ENCODE peak calls at places on chromosomes 7 and 10, in ten cellular contexts. O is AG04449, C is brain microvascular endothelial cell, H is heart right ventricle, T is thoracic aorta, F is transverse colon, G is AG09309, K is sigmoid colon, N is tibial artery, U is fibroblast of the aortic adventitia. S is an unnamed sample.

GRCh38 chr10:4902571-4903011 is 60.6 kb upstream of the AKR1C1 start:
- DNase-seq in O (no peak), C (no peak), H (no peak), T (peak), F (no peak), G (no peak), K (no peak), N (no peak), U (peak), S (no peak)

GRCh38 chr7:6652446-6653011 is 15.4 kb downstream of the ZNF316 start:
- DNase-seq in O (no peak), C (no peak), H (no peak), T (no peak), F (no peak), G (no peak), K (peak), N (peak), U (no peak), S (no peak)

GRCh38 chr10:97018251-97019212 is 167.2 kb downstream of the SLIT1 start:
- DNase-seq in O (no peak), C (no peak), H (no peak), T (no peak), F (no peak), G (no peak), K (no peak), N (peak), U (no peak), S (no peak)

GRCh38 chr7:103762361-103762760 is 227.1 kb downstream of the RELN start:
- DNase-seq in O (no peak), C (no peak), H (no peak), T (no peak), F (no peak), G (no peak), K (no peak), N (no peak), U (no peak), S (no peak)

GRCh38 chr7:80277434-80278427 is 143.1 kb downstream of the GNAI1 start:
- DNase-seq in O (no peak), C (peak), H (peak), T (no peak), F (no peak), G (peak), K (no peak), N (no peak), U (peak), S (peak)

GRCh38 chr10:42519761-42520460 is 118.5 kb downstream of the ZNF33B start:
- DNase-seq in O (no peak), C (no peak), H (no peak), T (no peak), F (no peak), G (no peak), K (no peak), N (no peak), U (no peak), S (no peak)

GRCh38 chr10:131810036-131810804 is 90.6 kb upstream of the PPP2R2D start:
- DNase-seq in O (no peak), C (no peak), H (no peak), T (no peak), F (no peak), G (no peak), K (peak), N (peak), U (no peak), S (no peak)

GRCh38 chr10:18822156-18822555 is 162.9 kb downstream of the ARL5B start:
- DNase-seq in O (no peak), C (peak), H (no peak), T (no peak), F (no peak), G (no peak), K (no peak), N (no peak), U (peak), S (peak)

GRCh38 chr7:55878701-55879100 is 8.6 kb upstream of the ZNF713 start:
- DNase-seq in O (no peak), C (no peak), H (no peak), T (no peak), F (no peak), G (no peak), K (no peak), N (no peak), U (no peak), S (no peak)

GRCh38 chr7:133645870-133646492 is 393.1 kb downstream of the EXOC4 start:
- DNase-seq in O (no peak), C (no peak), H (no peak), T (no peak), F (no peak), G (no peak), K (no peak), N (no peak), U (peak), S (peak)

GRCh38 chr7:150800576-150801241 is at the start of gene TMEM176A:
- DNase-seq in O (no peak), C (no peak), H (no peak), T (no peak), F (peak), G (no peak), K (no peak), N (no peak), U (no peak), S (no peak)

GRCh38 chr7:4707980-4708411 is 25.9 kb downstream of the FOXK1 start:
- DNase-seq in O (no peak), C (no peak), H (no peak), T (no peak), F (no peak), G (no peak), K (no peak), N (no peak), U (no peak), S (no peak)

GRCh38 chr7:27359737-27360136 is 117.1 kb downstream of the EVX1 start:
- DNase-seq in O (no peak), C (no peak), H (no peak), T (no peak), F (no peak), G (no peak), K (no peak), N (no peak), U (no peak), S (no peak)

GRCh38 chr10:63103971-63104409 is 29.1 kb upstream of the NRBF2 start:
- DNase-seq in O (no peak), C (no peak), H (no peak), T (no peak), F (no peak), G (no peak), K (no peak), N (no peak), U (no peak), S (no peak)

GRCh38 chr10:6036861-6037321 is 25.3 kb downstream of the IL2RA start:
- DNase-seq in O (no peak), C (no peak), H (peak), T (no peak), F (no peak), G (no peak), K (peak), N (no peak), U (no peak), S (no peak)

GRCh38 chr7:148481147-148481526 is 109.4 kb upstream of the C7orf33 start:
- DNase-seq in O (no peak), C (no peak), H (no peak), T (no peak), F (no peak), G (no peak), K (no peak), N (no peak), U (no peak), S (no peak)

GRCh38 chr7:148483515-148483914 is 107.1 kb upstream of the C7orf33 start:
- DNase-seq in O (no peak), C (no peak), H (no peak), T (no peak), F (no peak), G (no peak), K (no peak), N (no peak), U (no peak), S (no peak)

GRCh38 chr7:148481965-148482626 is 108.5 kb upstream of the C7orf33 start:
- DNase-seq in O (no peak), C (no peak), H (no peak), T (no peak), F (no peak), G (no peak), K (no peak), N (no peak), U (no peak), S (no peak)

GRCh38 chr7:148478551-148478950 is 112.0 kb upstream of the C7orf33 start:
- DNase-seq in O (no peak), C (no peak), H (no peak), T (no peak), F (no peak), G (no peak), K (no peak), N (no peak), U (no peak), S (no peak)

DNA sequence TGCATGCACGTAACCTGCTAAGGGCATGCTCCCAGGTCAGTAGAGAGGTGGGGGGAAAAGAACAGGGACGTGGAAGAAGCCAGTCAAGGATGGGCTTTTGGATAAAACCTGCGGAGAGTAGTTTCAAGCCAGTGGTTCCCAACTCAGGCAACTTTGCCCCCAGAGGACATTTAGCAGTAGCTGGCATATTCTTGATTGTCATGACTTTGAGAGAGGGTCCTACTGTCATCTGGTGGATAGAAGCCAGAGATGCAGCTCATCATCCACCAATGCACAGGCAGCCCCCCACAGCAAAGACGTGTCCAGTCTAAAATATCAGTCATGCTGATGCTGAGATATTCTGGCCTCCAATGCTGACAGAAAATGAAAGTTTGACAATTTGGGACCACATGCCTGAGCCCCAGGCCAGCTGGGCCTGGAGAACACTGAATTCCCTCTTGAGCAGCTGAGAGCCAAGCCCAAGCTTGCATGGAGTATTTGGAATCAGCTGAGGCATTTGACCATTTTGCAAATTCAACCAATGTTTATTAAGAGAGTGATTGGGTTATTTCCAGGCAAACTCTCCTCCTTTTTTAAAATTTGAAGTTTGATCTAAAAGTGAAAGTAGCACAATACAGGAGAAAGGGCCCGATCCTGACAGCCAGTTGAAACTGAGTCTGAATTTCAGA is 110.0 kb upstream of the C7orf33 start:
- DNase-seq in O (no peak), C (no peak), H (no peak), T (no peak), F (no peak), G (no peak), K (no peak), N (no peak), U (no peak), S (no peak)
- TF ChIP-seq CTCF in O (no peak), C (no peak), H (no peak), T (no peak), F (no peak), G (no peak), K (no peak), N (no peak), U (no peak), S (no peak)

GRCh38 chr7:97005764-97006145 is 402 bp downstream of the DLX6 start:
- DNase-seq in O (no peak), C (peak), H (no peak), T (no peak), F (no peak), G (no peak), K (no peak), N (no peak), U (no peak), S (no peak)
- H3K4me3 ChIP-seq in O (peak), C (peak), H (peak), T (peak), F (peak), G (peak), K (peak), N (peak), U (peak), S (no peak)

GRCh38 chr7:43905209-43905946 is 1.0 kb downstream of the URGCP start:
- DNase-seq in O (no peak), C (no peak), H (no peak), T (no peak), F (peak), G (no peak), K (no peak), N (no peak), U (peak), S (peak)
- TF ChIP-seq CTCF in O (no peak), C (no peak), H (no peak), T (no peak), F (no peak), G (no peak), K (no peak), N (no peak), U (no peak), S (no peak)

GRCh38 chr10:92691042-92691590 is 1.4 kb downstream of the HHEX start:
- DNase-seq in O (no peak), C (no peak), H (no peak), T (no peak), F (no peak), G (no peak), K (peak), N (no peak), U (no peak), S (no peak)
- H3K4me3 ChIP-seq in O (peak), C (no peak), H (peak), T (peak), F (no peak), G (no peak), K (peak), N (peak), U (peak), S (peak)

GRCh38 chr7:35801392-35802101 is 690 bp downstream of the SEPTIN7 start:
- DNase-seq in O (no peak), C (peak), H (peak), T (peak), F (peak), G (peak), K (peak), N (peak), U (peak), S (peak)
- TF ChIP-seq CTCF in O (peak), C (peak), H (peak), T (peak), F (peak), G (peak), K (peak), N (peak), U (peak), S (peak)

GRCh38 chr10:103765168-103765567 is 90.2 kb downstream of the SH3PXD2A start:
- DNase-seq in O (no peak), C (peak), H (no peak), T (no peak), F (no peak), G (no peak), K (no peak), N (no peak), U (no peak), S (peak)
- H3K4me3 ChIP-seq in O (no peak), C (no peak), H (no peak), T (no peak), F (no peak), G (no peak), K (no peak), N (no peak), U (no peak), S (no peak)

GRCh38 chr7:82816272-82816671 is 346.4 kb downstream of the PCLO start:
- DNase-seq in O (no peak), C (no peak), H (no peak), T (no peak), F (no peak), G (no peak), K (no peak), N (no peak), U (no peak), S (peak)

GRCh38 chr7:82805527-82805960 is 357.1 kb downstream of the PCLO start:
- DNase-seq in O (peak), C (peak), H (no peak), T (no peak), F (no peak), G (peak), K (no peak), N (no peak), U (peak), S (peak)

GRCh38 chr7:82808633-82809032 is 354.1 kb downstream of the PCLO start:
- DNase-seq in O (no peak), C (no peak), H (no peak), T (no peak), F (no peak), G (no peak), K (no peak), N (no peak), U (no peak), S (no peak)

GRCh38 chr7:82810558-82811259 is 352.0 kb downstream of the PCLO start:
- DNase-seq in O (peak), C (peak), H (no peak), T (no peak), F (no peak), G (peak), K (no peak), N (no peak), U (peak), S (peak)
- TF ChIP-seq CTCF in O (peak), C (peak), H (peak), T (peak), F (peak), G (peak), K (peak), N (no peak), U (peak), S (peak)

S was measured in PC-3.